ENCODE peak calls at places on chromosomes 13 and 19, in four cellular contexts. G, V, H and K are unnamed samples.

GRCh38 chr19:55099557-55100506 is 17.6 kb downstream of the PPP1R12C start:
- DNase-seq in G (no peak), V (no peak), H (no peak), K (no peak)

GRCh38 chr13:31250435-31250834 is 50.7 kb downstream of the B3GLCT start:
- DNase-seq in H (no peak), G (no peak), V (no peak), K (no peak)

GRCh38 chr13:49927755-49928154 is 8.4 kb downstream of the SPRYD7 start:
- DNase-seq in G (no peak), V (no peak), H (no peak), K (no peak)

GRCh38 chr13:44523176-44524017 is 52.7 kb downstream of the TSC22D1 start:
- DNase-seq in G (no peak), V (no peak), H (no peak), K (peak; percentile 87)

GRCh38 chr13:29543230-29544215 is 52.0 kb downstream of the SLC7A1 start:
- DNase-seq in V (no peak), G (no peak), H (no peak), K (peak; percentile 6)

GRCh38 chr13:113810640-113811039 is 51.6 kb downstream of the TMEM255B start:
- DNase-seq in G (no peak), H (no peak), V (no peak), K (no peak)

GRCh38 chr19:12778020-12778904 is 2.9 kb upstream of the HOOK2 start:
- DNase-seq in H (peak; percentile 70), G (no peak), V (peak; percentile 76), K (no peak)

GRCh38 chr13:110409581-110409992 is 102.5 kb downstream of the COL4A2 start:
- DNase-seq in G (no peak), V (peak; percentile 65), H (no peak), K (no peak)

GRCh38 chr13:60396783-60397692 is at the start of gene TDRD3:
- DNase-seq in H (peak; percentile 74), V (peak; percentile 76), G (peak; percentile 85), K (no peak)

GRCh38 chr19:49567722-49568454 is 12.5 kb downstream of the NOSIP start:
- DNase-seq in V (no peak), H (no peak), G (peak; percentile 97), K (no peak)

GRCh38 chr19:56137405-56137804 is 3.7 kb upstream of the ZNF444 start:
- DNase-seq in V (no peak), G (no peak), H (no peak), K (no peak)

GRCh38 chr13:98584668-98585397 is 7.9 kb upstream of the STK24 start:
- DNase-seq in G (no peak), V (no peak), H (no peak), K (no peak)

GRCh38 chr13:98457053-98457452 is 119.9 kb downstream of the STK24 start:
- DNase-seq in V (no peak), G (no peak), H (no peak), K (no peak)

DNA sequence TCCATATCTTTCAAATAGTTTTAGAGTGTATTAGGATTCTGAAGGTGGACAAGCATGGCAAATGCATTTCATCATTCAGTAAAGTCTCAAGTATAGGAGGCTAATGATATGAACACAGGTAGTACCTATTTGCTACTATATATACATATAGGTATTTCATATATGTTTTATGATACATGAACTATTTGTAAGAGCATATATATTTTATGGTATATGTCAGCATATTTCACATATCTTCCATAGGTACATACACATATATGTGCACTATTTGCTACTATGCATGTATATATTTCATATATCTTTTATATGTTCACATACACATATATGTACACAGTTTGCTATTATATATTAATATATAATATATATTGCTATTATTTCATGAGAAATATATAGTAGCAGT is 1291.7 kb upstream of the MIR17HG start:
- DNase-seq in G (no peak), H (no peak), V (no peak), K (no peak)
- H3K4me3 ChIP-seq in G (no peak overlapping the region), H (no peak overlapping the region), V (no peak overlapping the region), K (no peak overlapping the region)

GRCh38 chr13:73061478-73062275 is 2.9 kb downstream of the KLF5 start:
- DNase-seq in G (no peak), H (no peak), V (no peak), K (no peak)
- H3K4me3 ChIP-seq in G (no peak overlapping the region), H (peak overlapping the region; percentile 14), V (no peak overlapping the region), K (peak overlapping the region; percentile 82)

GRCh38 chr19:17687857-17688784 is at the start of gene UNC13A:
- DNase-seq in V (no peak), G (peak; percentile 49), H (no peak), K (no peak)

GRCh38 chr19:17688853-17689595 is 870 bp upstream of the UNC13A start:
- DNase-seq in H (no peak), G (no peak), V (no peak), K (no peak)

GRCh38 chr19:17686592-17687042 is 1.5 kb downstream of the UNC13A start:
- DNase-seq in H (no peak), G (no peak), V (no peak), K (no peak)

GRCh38 chr19:17686027-17686511 is 2.1 kb downstream of the UNC13A start:
- DNase-seq in G (no peak), H (no peak), V (no peak), K (no peak)

GRCh38 chr19:17687141-17687856 is 855 bp downstream of the UNC13A start:
- DNase-seq in G (no peak), H (no peak), V (no peak), K (no peak)
- H3K4me3 ChIP-seq in G (no peak overlapping the region), H (no peak overlapping the region), V (no peak overlapping the region), K (no peak overlapping the region)

GRCh38 chr19:16205205-16206045 is 7.7 kb downstream of the AP1M1 start:
- DNase-seq in V (no peak), G (no peak), H (no peak), K (no peak)
- H3K4me3 ChIP-seq in V (no peak overlapping the region), G (no peak overlapping the region), H (no peak overlapping the region), K (no peak overlapping the region)

GRCh38 chr19:20235156-20235555 is 68.1 kb downstream of the ZNF486 start:
- DNase-seq in H (no peak), V (no peak), G (no peak), K (no peak)
- H3K4me3 ChIP-seq in H (no peak overlapping the region), V (no peak overlapping the region), G (no peak overlapping the region), K (no peak overlapping the region)